ENCODE peak calls at places on chromosomes 5 and 9, in five cellular contexts. K is GM12878, S is aorta, C is left lung, W is upper lobe of right lung. R is an unnamed sample.

GRCh38 chr5:5629579-5629978 is 207.1 kb downstream of the ICE1 start:
- ATAC-seq in C (no peak), K (no peak), W (no peak), S (no peak), R (no peak)

GRCh38 chr5:163379298-163380155 is 57.9 kb upstream of the CCNG1 start:
- ATAC-seq in W (peak; percentile 53), S (no peak), C (peak; percentile 88), K (no peak), R (no peak)

GRCh38 chr5:86679529-86679928 is 61.8 kb downstream of the COX7C start:
- ATAC-seq in K (peak; percentile 82), S (peak; percentile 94), W (peak; percentile 90), C (peak; percentile 94), R (peak; percentile 87)

GRCh38 chr5:179371123-179371515 is 25.9 kb upstream of the ADAMTS2 start:
- ATAC-seq in C (no peak), W (no peak), S (no peak), K (no peak), R (no peak)

GRCh38 chr5:98787131-98787719 is 13.8 kb downstream of the RGMB start:
- ATAC-seq in C (peak; percentile 31), S (no peak), K (peak; percentile 52), W (peak; percentile 48), R (no peak)

GRCh38 chr9:115200711-115201505 is 83.0 kb upstream of the TNC start:
- ATAC-seq in C (no peak), S (peak; percentile 78), K (no peak), W (no peak), R (peak; percentile 85)

GRCh38 chr5:39156082-39156481 is 63.3 kb downstream of the FYB1 start:
- ATAC-seq in W (no peak), S (no peak), K (no peak), C (no peak), R (no peak)

GRCh38 chr9:98940278-98940677 is 3.4 kb upstream of the COL15A1 start:
- ATAC-seq in K (no peak), S (no peak), W (no peak), C (no peak), R (no peak)

GRCh38 chr5:142888469-142889085 is 118.4 kb downstream of the ARHGAP26 start:
- ATAC-seq in S (peak; percentile 71), W (peak; percentile 87), C (peak; percentile 92), K (peak; percentile 70), R (peak; percentile 65)

GRCh38 chr9:130300739-130301138 is 35.2 kb downstream of the HMCN2 start:
- ATAC-seq in S (no peak), W (no peak), C (no peak), K (no peak), R (no peak)

DNA sequence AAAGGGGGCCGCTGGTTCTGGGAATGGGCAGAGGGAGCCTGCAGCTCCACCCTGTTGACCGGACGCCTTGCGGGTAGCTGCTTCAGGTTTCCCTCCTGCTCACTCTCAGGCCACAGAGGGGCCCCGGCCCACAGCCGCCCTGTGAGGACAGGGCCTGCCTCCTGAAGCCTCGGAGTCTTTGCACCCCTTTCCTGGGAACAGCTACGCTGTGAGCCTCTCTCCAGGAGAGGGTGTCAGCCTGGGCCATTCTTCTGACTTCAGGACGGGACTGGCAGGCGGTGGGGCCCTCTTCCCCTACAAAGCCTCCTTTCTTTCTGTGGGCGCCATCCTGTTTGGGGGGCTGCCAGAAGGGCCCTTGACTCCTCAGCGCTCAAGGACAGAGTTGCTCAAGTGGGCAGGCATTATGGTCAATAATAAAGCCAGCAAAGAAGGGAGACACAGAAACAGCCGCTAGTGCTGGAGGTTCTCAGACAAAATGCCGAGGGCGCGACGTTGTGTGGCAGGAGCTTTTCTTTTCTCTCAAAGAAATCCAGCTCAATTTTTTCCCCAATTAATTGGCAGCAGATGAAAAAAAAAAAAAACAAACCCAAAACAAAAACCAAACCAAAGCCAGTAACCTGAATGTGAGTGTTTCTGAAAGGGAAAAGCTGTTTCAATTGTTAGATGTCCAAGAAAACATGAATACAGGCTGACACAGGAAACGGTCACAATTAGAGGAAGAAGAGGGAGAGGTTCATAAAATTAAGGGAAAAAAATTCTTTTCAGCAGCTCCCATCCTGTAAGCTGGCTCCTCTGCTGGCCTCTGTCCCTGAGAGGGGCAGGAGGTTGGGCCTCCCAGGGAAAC is 12.8 kb upstream of the SLC25A51 start:
- ATAC-seq in C (peak; percentile 4), K (no peak), W (no peak), S (no peak), R (peak; percentile 6)
- H3K27ac ChIP-seq in C (peak overlapping the region; percentile 66), K (no peak overlapping the region), W (peak overlapping the region; percentile 72), S (no peak overlapping the region), R (no peak overlapping the region)

GRCh38 chr9:134395002-134395517 is 68.8 kb downstream of the RXRA start:
- ATAC-seq in W (no peak), C (no peak), K (no peak), S (no peak), R (no peak)
- H3K27ac ChIP-seq in W (no peak overlapping the region), C (peak overlapping the region; percentile 92), K (peak overlapping the region; percentile 85), S (no peak overlapping the region), R (no peak overlapping the region)

GRCh38 chr5:151810449-151810848 is 38.7 kb downstream of the G3BP1 start:
- ATAC-seq in W (no peak), S (no peak), K (peak; percentile 34), C (no peak), R (no peak)
- H3K27ac ChIP-seq in W (no peak overlapping the region), S (no peak overlapping the region), K (no peak overlapping the region), C (no peak overlapping the region), R (no peak overlapping the region)

GRCh38 chr5:14187157-14187556 is 44.0 kb downstream of the TRIO start:
- ATAC-seq in S (no peak), C (no peak), W (no peak), K (no peak), R (no peak)
- H3K27ac ChIP-seq in S (peak overlapping the region; percentile 68), C (peak overlapping the region; percentile 68), W (peak overlapping the region; percentile 14), K (no peak overlapping the region), R (peak overlapping the region; percentile 98)

GRCh38 chr9:89441655-89441970 is 56.3 kb downstream of the SEMA4D start:
- ATAC-seq in K (no peak), C (no peak), W (no peak), S (no peak), R (no peak)

GRCh38 chr9:89440951-89441654 is 56.8 kb downstream of the SEMA4D start:
- ATAC-seq in C (peak; percentile 66), S (no peak), K (no peak), W (peak; percentile 53), R (no peak)

GRCh38 chr9:89442016-89442415 is 55.9 kb downstream of the SEMA4D start:
- ATAC-seq in W (no peak), C (no peak), S (no peak), K (no peak), R (no peak)

GRCh38 chr9:89442981-89443817 is 54.7 kb downstream of the SEMA4D start:
- ATAC-seq in S (no peak), W (no peak), C (no peak), K (peak; percentile 77), R (no peak)

GRCh38 chr9:89442501-89442978 is 55.4 kb downstream of the SEMA4D start:
- ATAC-seq in K (peak; percentile 68), C (no peak), W (no peak), S (no peak), R (no peak)
- H3K27ac ChIP-seq in K (peak overlapping the region; percentile 63), C (peak overlapping the region; percentile 86), W (no peak overlapping the region), S (no peak overlapping the region), R (no peak overlapping the region)

GRCh38 chr9:27527702-27528277 is 1.8 kb downstream of the MOB3B start:
- ATAC-seq in C (peak; percentile 1), K (no peak), S (peak; percentile 49), W (peak; percentile 2), R (peak; percentile 46)
- H3K27ac ChIP-seq in C (peak overlapping the region; percentile 76), K (no peak overlapping the region), S (no peak overlapping the region), W (peak overlapping the region; percentile 89), R (peak overlapping the region; percentile 99)